ENCODE peak calls at places on chromosomes 2 and 18, in six cellular contexts. One of them, this sample, is unnamed.

GRCh38 chr2:120861191-120861575 is 125.5 kb downstream of the GLI2 start:
- DNase-seq in BE2C: no peak
- DNase-seq in NT2/D1: no peak
- DNase-seq in pons: no peak
- DNase-seq in heart left ventricle: no peak
- DNase-seq in GM20000: no peak
- DNase-seq in this sample: no peak

GRCh38 chr2:58047373-58047674 is 718 bp downstream of the VRK2 start:
- DNase-seq in pons: peak
- DNase-seq in heart left ventricle: no peak
- DNase-seq in GM20000: peak
- DNase-seq in BE2C: no peak
- DNase-seq in NT2/D1: no peak
- DNase-seq in this sample: no peak

GRCh38 chr2:32064021-32064678 is 794 bp downstream of the SPAST start:
- DNase-seq in BE2C: no peak
- DNase-seq in heart left ventricle: no peak
- DNase-seq in pons: peak
- DNase-seq in NT2/D1: no peak
- DNase-seq in GM20000: peak
- DNase-seq in this sample: peak

GRCh38 chr18:3186678-3187658 is 32.8 kb downstream of the MYOM1 start:
- DNase-seq in pons: no peak
- DNase-seq in heart left ventricle: no peak
- DNase-seq in BE2C: peak
- DNase-seq in GM20000: no peak
- DNase-seq in NT2/D1: no peak
- DNase-seq in this sample: no peak

GRCh38 chr18:48183613-48184012 is 225.6 kb downstream of the ZBTB7C start:
- DNase-seq in heart left ventricle: no peak
- DNase-seq in NT2/D1: no peak
- DNase-seq in BE2C: no peak
- DNase-seq in GM20000: no peak
- DNase-seq in pons: no peak
- DNase-seq in this sample: no peak

GRCh38 chr18:49023938-49024341 is 73.2 kb upstream of the SMAD7 start:
- DNase-seq in NT2/D1: no peak
- DNase-seq in pons: no peak
- DNase-seq in heart left ventricle: peak
- DNase-seq in GM20000: no peak
- DNase-seq in BE2C: no peak
- DNase-seq in this sample: no peak

GRCh38 chr2:65072181-65072970 is 16.2 kb downstream of the CEP68 start:
- DNase-seq in NT2/D1: no peak
- DNase-seq in pons: no peak
- DNase-seq in heart left ventricle: no peak
- DNase-seq in BE2C: no peak
- DNase-seq in GM20000: no peak
- DNase-seq in this sample: no peak

GRCh38 chr2:43707255-43707654 is 31.0 kb upstream of the C1GALT1C1L start:
- DNase-seq in pons: peak
- DNase-seq in NT2/D1: no peak
- DNase-seq in heart left ventricle: peak
- DNase-seq in BE2C: no peak
- DNase-seq in GM20000: no peak
- DNase-seq in this sample: no peak

GRCh38 chr18:9952633-9953416 is 39.0 kb downstream of the VAPA start:
- DNase-seq in heart left ventricle: no peak
- DNase-seq in NT2/D1: no peak
- DNase-seq in BE2C: no peak
- DNase-seq in GM20000: no peak
- DNase-seq in pons: no peak
- DNase-seq in this sample: no peak

GRCh38 chr2:134839649-134840048 is 1.2 kb downstream of the ACMSD start:
- DNase-seq in pons: no peak
- DNase-seq in NT2/D1: no peak
- DNase-seq in BE2C: no peak
- DNase-seq in heart left ventricle: no peak
- DNase-seq in GM20000: no peak
- DNase-seq in this sample: no peak

GRCh38 chr2:10864888-10865551 is 46.7 kb upstream of the KCNF1 start:
- DNase-seq in BE2C: no peak
- DNase-seq in NT2/D1: no peak
- DNase-seq in pons: no peak
- DNase-seq in GM20000: peak
- DNase-seq in heart left ventricle: no peak
- DNase-seq in this sample: no peak

GRCh38 chr2:174053784-174054183 is 88.6 kb upstream of the SP3 start:
- DNase-seq in pons: no peak
- DNase-seq in NT2/D1: no peak
- DNase-seq in heart left ventricle: no peak
- DNase-seq in GM20000: no peak
- DNase-seq in BE2C: no peak
- DNase-seq in this sample: no peak

GRCh38 chr18:50674307-50674706 is 114.4 kb downstream of the MAPK4 start:
- DNase-seq in pons: no peak
- DNase-seq in GM20000: no peak
- DNase-seq in heart left ventricle: peak
- DNase-seq in BE2C: no peak
- DNase-seq in NT2/D1: no peak
- DNase-seq in this sample: no peak

GRCh38 chr2:169300617-169301530 is 61.5 kb downstream of the LRP2 start:
- DNase-seq in pons: peak
- DNase-seq in BE2C: no peak
- DNase-seq in NT2/D1: peak
- DNase-seq in GM20000: no peak
- DNase-seq in heart left ventricle: no peak
- DNase-seq in this sample: no peak

GRCh38 chr2:160940271-160940670 is 220.0 kb upstream of the TANK start:
- DNase-seq in GM20000: no peak
- DNase-seq in heart left ventricle: no peak
- DNase-seq in NT2/D1: no peak
- DNase-seq in BE2C: no peak
- DNase-seq in pons: no peak
- DNase-seq in this sample: no peak

GRCh38 chr2:168181825-168182224 is 65.6 kb downstream of the STK39 start:
- DNase-seq in pons: no peak
- DNase-seq in heart left ventricle: no peak
- DNase-seq in GM20000: no peak
- DNase-seq in BE2C: no peak
- DNase-seq in NT2/D1: no peak
- DNase-seq in this sample: no peak

GRCh38 chr2:47270421-47270820 is 115.3 kb upstream of the STPG4 start:
- DNase-seq in BE2C: no peak
- DNase-seq in NT2/D1: no peak
- DNase-seq in GM20000: no peak
- DNase-seq in heart left ventricle: no peak
- DNase-seq in pons: no peak
- DNase-seq in this sample: no peak

GRCh38 chr2:206556357-206556949 is 85.8 kb upstream of the FAM237A start:
- DNase-seq in BE2C: no peak
- DNase-seq in GM20000: peak
- DNase-seq in heart left ventricle: no peak
- DNase-seq in pons: peak
- DNase-seq in NT2/D1: peak
- DNase-seq in this sample: no peak

GRCh38 chr2:240996161-240996833 is 2.1 kb upstream of the SNED1 start:
- DNase-seq in heart left ventricle: peak
- DNase-seq in BE2C: peak
- DNase-seq in GM20000: no peak
- DNase-seq in NT2/D1: no peak
- DNase-seq in pons: no peak
- DNase-seq in this sample: no peak

GRCh38 chr2:193963472-193964119 is 1693.4 kb upstream of the SLC39A10 start:
- DNase-seq in pons: peak
- DNase-seq in BE2C: peak
- DNase-seq in heart left ventricle: no peak
- DNase-seq in GM20000: peak
- DNase-seq in NT2/D1: peak
- DNase-seq in this sample: peak

GRCh38 chr2:5360081-5360480 is 332.1 kb upstream of the SOX11 start:
- DNase-seq in GM20000: no peak
- DNase-seq in heart left ventricle: no peak
- DNase-seq in NT2/D1: no peak
- DNase-seq in BE2C: no peak
- DNase-seq in pons: no peak
- DNase-seq in this sample: no peak

GRCh38 chr2:109560265-109560664 is 53.5 kb downstream of the SEPTIN10 start:
- DNase-seq in BE2C: no peak
- DNase-seq in GM20000: no peak
- DNase-seq in NT2/D1: no peak
- DNase-seq in pons: no peak
- DNase-seq in heart left ventricle: no peak
- DNase-seq in this sample: no peak

GRCh38 chr2:88125924-88126771 is 1.7 kb downstream of the FABP1 start:
- DNase-seq in GM20000: no peak
- DNase-seq in pons: no peak
- DNase-seq in NT2/D1: no peak
- DNase-seq in heart left ventricle: no peak
- DNase-seq in BE2C: no peak
- DNase-seq in this sample: no peak

GRCh38 chr2:48707466-48707865 is 48.1 kb downstream of the LHCGR start:
- DNase-seq in BE2C: no peak
- DNase-seq in heart left ventricle: no peak
- DNase-seq in NT2/D1: no peak
- DNase-seq in GM20000: no peak
- DNase-seq in pons: no peak
- DNase-seq in this sample: no peak

GRCh38 chr2:142037744-142038143 is 93.1 kb downstream of the LRP1B start:
- DNase-seq in NT2/D1: no peak
- DNase-seq in pons: peak
- DNase-seq in heart left ventricle: no peak
- DNase-seq in GM20000: no peak
- DNase-seq in BE2C: peak
- DNase-seq in this sample: no peak

GRCh38 chr2:74474481-74474880 is 2.0 kb upstream of the MRPL53 start:
- DNase-seq in GM20000: no peak
- DNase-seq in heart left ventricle: no peak
- DNase-seq in BE2C: no peak
- DNase-seq in pons: no peak
- DNase-seq in NT2/D1: no peak
- DNase-seq in this sample: no peak

GRCh38 chr2:33441235-33441810 is 35.1 kb upstream of the RASGRP3 start:
- DNase-seq in heart left ventricle: peak
- DNase-seq in pons: peak
- DNase-seq in GM20000: peak
- DNase-seq in BE2C: peak
- DNase-seq in NT2/D1: peak
- DNase-seq in this sample: peak

GRCh38 chr2:26911911-26912861 is 58.3 kb upstream of the MAPRE3 start:
- DNase-seq in pons: peak
- DNase-seq in heart left ventricle: no peak
- DNase-seq in GM20000: no peak
- DNase-seq in NT2/D1: peak
- DNase-seq in BE2C: peak
- DNase-seq in this sample: no peak

GRCh38 chr2:113324684-113325160 is 46.0 kb upstream of the PAX8 start:
- DNase-seq in GM20000: peak
- DNase-seq in pons: no peak
- DNase-seq in BE2C: peak
- DNase-seq in NT2/D1: peak
- DNase-seq in heart left ventricle: peak
- DNase-seq in this sample: peak

GRCh38 chr2:134124047-134124753 is 129.7 kb upstream of the MGAT5 start:
- DNase-seq in NT2/D1: no peak
- DNase-seq in GM20000: no peak
- DNase-seq in heart left ventricle: no peak
- DNase-seq in BE2C: peak
- DNase-seq in pons: peak
- DNase-seq in this sample: no peak

GRCh38 chr2:106284255-106284654 is 90.2 kb upstream of the UXS1 start:
- DNase-seq in pons: no peak
- DNase-seq in NT2/D1: no peak
- DNase-seq in BE2C: no peak
- DNase-seq in heart left ventricle: no peak
- DNase-seq in GM20000: no peak
- DNase-seq in this sample: no peak

GRCh38 chr2:104385743-104386142 is 468.2 kb upstream of the POU3F3 start:
- DNase-seq in NT2/D1: no peak
- DNase-seq in BE2C: no peak
- DNase-seq in pons: no peak
- DNase-seq in heart left ventricle: no peak
- DNase-seq in GM20000: no peak
- DNase-seq in this sample: no peak

GRCh38 chr2:85662899-85663683 is 4.9 kb downstream of the SFTPB start:
- DNase-seq in BE2C: no peak
- DNase-seq in GM20000: no peak
- DNase-seq in pons: no peak
- DNase-seq in heart left ventricle: peak
- DNase-seq in NT2/D1: no peak
- DNase-seq in this sample: no peak

GRCh38 chr2:144666032-144666431 is 146.1 kb upstream of the ZEB2 start:
- DNase-seq in BE2C: no peak
- DNase-seq in pons: no peak
- DNase-seq in GM20000: no peak
- DNase-seq in NT2/D1: no peak
- DNase-seq in heart left ventricle: no peak
- DNase-seq in this sample: no peak

GRCh38 chr2:73856214-73856613 is 27.5 kb downstream of the STAMBP start:
- DNase-seq in GM20000: no peak
- DNase-seq in BE2C: no peak
- DNase-seq in heart left ventricle: no peak
- DNase-seq in NT2/D1: no peak
- DNase-seq in pons: no peak
- DNase-seq in this sample: no peak

GRCh38 chr2:177806025-177806424 is 266.6 kb downstream of the PDE11A start:
- DNase-seq in BE2C: no peak
- DNase-seq in heart left ventricle: no peak
- DNase-seq in GM20000: no peak
- DNase-seq in pons: no peak
- DNase-seq in NT2/D1: no peak
- DNase-seq in this sample: no peak

This sample was measured in WERI-Rb-1.